ENCODE peak calls at places on chromosomes 6 and 20, in eight cellular contexts. X is H4, U is NCI-H1048, E is NCI-H526, R is fibroblast of lung, M is nephron progenitor cell, A is amniotic stem cell, Z is heart left ventricle. K is an unnamed sample.

GRCh38 chr6:89242574-89243330 is 25.6 kb upstream of the GABRR1 start:
- DNase-seq in E (peak), Z (no peak), X (peak), R (peak), A (peak), M (no peak), U (no peak), K (peak)

GRCh38 chr6:125267806-125268523 is 33.8 kb downstream of the HDDC2 start:
- DNase-seq in X (peak), M (no peak), Z (no peak), E (no peak), A (no peak), U (no peak), R (peak), K (no peak)

GRCh38 chr20:48186915-48187314 is 401.6 kb upstream of the SULF2 start:
- DNase-seq in M (no peak), R (peak), E (no peak), U (no peak), Z (no peak), X (no peak), A (no peak), K (peak)

GRCh38 chr6:158761746-158762145 is 57.4 kb downstream of the EZR start:
- DNase-seq in Z (no peak), A (no peak), X (no peak), R (no peak), U (no peak), M (no peak), E (no peak), K (no peak)

GRCh38 chr20:46751856-46752255 is 42.4 kb downstream of the SLC2A10 start:
- DNase-seq in E (no peak), M (no peak), U (no peak), A (no peak), R (no peak), X (peak), Z (no peak), K (no peak)

GRCh38 chr6:154509421-154510143 is 903 bp downstream of the CNKSR3 start:
- DNase-seq in E (peak), R (peak), X (no peak), U (no peak), M (peak), A (no peak), Z (peak), K (peak)

GRCh38 chr6:109024368-109024767 is 70.3 kb downstream of the SESN1 start:
- DNase-seq in Z (no peak), X (no peak), M (no peak), U (no peak), R (peak), A (no peak), E (no peak), K (no peak)

GRCh38 chr20:56249244-56249955 is 868 bp downstream of the MC3R start:
- DNase-seq in U (no peak), R (no peak), X (peak), Z (no peak), E (peak), M (peak), A (no peak), K (peak)

GRCh38 chr6:141229296-141229695 is 903.4 kb upstream of the GJE1 start:
- DNase-seq in A (no peak), E (no peak), X (no peak), Z (no peak), U (no peak), R (no peak), M (no peak), K (no peak)

GRCh38 chr6:46996860-46997641 is 45.1 kb downstream of the ADGRF1 start:
- DNase-seq in U (no peak), R (no peak), E (no peak), X (no peak), M (no peak), A (no peak), Z (no peak), K (no peak)

GRCh38 chr6:166940643-166941068 is 15.7 kb downstream of the RNASET2 start:
- DNase-seq in A (no peak), M (no peak), Z (no peak), R (peak), U (no peak), E (no peak), X (peak), K (no peak)

GRCh38 chr6:70884074-70884983 is 72.5 kb downstream of the B3GAT2 start:
- DNase-seq in Z (peak), M (peak), U (peak), E (peak), A (peak), X (peak), R (peak), K (peak)

GRCh38 chr6:153503810-153504209 is 372.7 kb upstream of the RGS17 start:
- DNase-seq in Z (no peak), M (peak), X (peak), U (no peak), E (no peak), R (no peak), A (no peak), K (peak)

GRCh38 chr6:34241351-34242215 is 4.9 kb downstream of the HMGA1 start:
- DNase-seq in A (no peak), M (no peak), X (no peak), R (no peak), E (no peak), Z (no peak), U (no peak), K (no peak)

GRCh38 chr6:166515072-166515810 is 71.2 kb downstream of the RAMACL start:
- DNase-seq in U (no peak), A (peak), M (no peak), X (peak), R (peak), Z (peak), E (no peak), K (no peak)

GRCh38 chr6:145071836-145072235 is 663.5 kb downstream of the EPM2A start:
- DNase-seq in E (no peak), Z (no peak), M (no peak), X (no peak), U (no peak), A (peak), R (peak), K (no peak)

GRCh38 chr6:138404666-138405337 is 779 bp downstream of the HEBP2 start:
- DNase-seq in A (no peak), U (no peak), M (peak), R (peak), X (no peak), Z (no peak), E (peak), K (no peak)

GRCh38 chr6:2812695-2813094 is 29.0 kb downstream of the SERPINB1 start:
- DNase-seq in A (no peak), R (no peak), Z (no peak), M (no peak), X (no peak), U (no peak), E (no peak), K (no peak)